ENCODE peak calls at places on chromosomes 5 and 9, in eight cellular contexts. One of them, this sample, is unnamed.

GRCh38 chr9:86637515-86637914 is 283.3 kb upstream of the TUT7 start:
- DNase-seq in type B pancreatic cell: peak
- DNase-seq in posterior vena cava: no peak
- DNase-seq in A549: no peak
- DNase-seq in GM12891: no peak
- DNase-seq in cardiac fibroblast: peak
- DNase-seq in SW480: no peak
- DNase-seq in D341Med: no peak
- DNase-seq in this sample: no peak

GRCh38 chr5:153959134-153959957 is 79.4 kb downstream of the FAM114A2 start:
- DNase-seq in type B pancreatic cell: no peak
- DNase-seq in posterior vena cava: no peak
- DNase-seq in A549: no peak
- DNase-seq in GM12891: no peak
- DNase-seq in cardiac fibroblast: peak
- DNase-seq in SW480: peak
- DNase-seq in D341Med: no peak
- DNase-seq in this sample: no peak

GRCh38 chr5:59002162-59002825 is 419.4 kb downstream of the RAB3C start:
- DNase-seq in type B pancreatic cell: no peak
- DNase-seq in posterior vena cava: no peak
- DNase-seq in A549: no peak
- DNase-seq in GM12891: no peak
- DNase-seq in cardiac fibroblast: no peak
- DNase-seq in SW480: no peak
- DNase-seq in D341Med: no peak
- DNase-seq in this sample: no peak

GRCh38 chr5:167652690-167653089 is 638.8 kb upstream of the WWC1 start:
- DNase-seq in type B pancreatic cell: no peak
- DNase-seq in posterior vena cava: no peak
- DNase-seq in A549: no peak
- DNase-seq in GM12891: no peak
- DNase-seq in cardiac fibroblast: no peak
- DNase-seq in SW480: no peak
- DNase-seq in D341Med: no peak
- DNase-seq in this sample: no peak

GRCh38 chr9:3200331-3200774 is 325.4 kb downstream of the RFX3 start:
- DNase-seq in type B pancreatic cell: no peak
- DNase-seq in posterior vena cava: no peak
- DNase-seq in A549: no peak
- DNase-seq in GM12891: no peak
- DNase-seq in cardiac fibroblast: no peak
- DNase-seq in SW480: no peak
- DNase-seq in D341Med: no peak
- DNase-seq in this sample: no peak

GRCh38 chr5:53073349-53073748 is 36.2 kb downstream of the MOCS2 start:
- DNase-seq in type B pancreatic cell: no peak
- DNase-seq in posterior vena cava: no peak
- DNase-seq in A549: no peak
- DNase-seq in GM12891: no peak
- DNase-seq in cardiac fibroblast: peak
- DNase-seq in SW480: no peak
- DNase-seq in D341Med: peak
- DNase-seq in this sample: no peak

GRCh38 chr5:83343345-83343744 is 128.2 kb upstream of the VCAN start:
- DNase-seq in type B pancreatic cell: no peak
- DNase-seq in posterior vena cava: no peak
- DNase-seq in A549: no peak
- DNase-seq in GM12891: no peak
- DNase-seq in cardiac fibroblast: no peak
- DNase-seq in SW480: no peak
- DNase-seq in D341Med: no peak
- DNase-seq in this sample: no peak

GRCh38 chr9:81814794-81815464 is 113.3 kb upstream of the SPATA31D4 start:
- DNase-seq in type B pancreatic cell: no peak
- DNase-seq in posterior vena cava: no peak
- DNase-seq in A549: no peak
- DNase-seq in GM12891: no peak
- DNase-seq in cardiac fibroblast: no peak
- DNase-seq in SW480: peak
- DNase-seq in D341Med: no peak
- DNase-seq in this sample: no peak

GRCh38 chr9:87518702-87519335 is 21.2 kb downstream of the DAPK1 start:
- DNase-seq in type B pancreatic cell: no peak
- DNase-seq in posterior vena cava: peak
- DNase-seq in A549: no peak
- DNase-seq in GM12891: no peak
- DNase-seq in cardiac fibroblast: peak
- DNase-seq in SW480: no peak
- DNase-seq in D341Med: no peak
- DNase-seq in this sample: no peak

GRCh38 chr9:93096131-93096802 is at the start of gene CARD19:
- DNase-seq in type B pancreatic cell: no peak
- DNase-seq in posterior vena cava: peak
- DNase-seq in A549: peak
- DNase-seq in GM12891: no peak
- DNase-seq in cardiac fibroblast: peak
- DNase-seq in SW480: peak
- DNase-seq in D341Med: peak
- DNase-seq in this sample: no peak

GRCh38 chr9:33136721-33137120 is 30.4 kb downstream of the B4GALT1 start:
- DNase-seq in type B pancreatic cell: no peak
- DNase-seq in posterior vena cava: peak
- DNase-seq in A549: no peak
- DNase-seq in GM12891: no peak
- DNase-seq in cardiac fibroblast: no peak
- DNase-seq in SW480: no peak
- DNase-seq in D341Med: no peak
- DNase-seq in this sample: peak

GRCh38 chr5:127856310-127856709 is 153.1 kb downstream of the CCDC192 start:
- DNase-seq in type B pancreatic cell: no peak
- DNase-seq in posterior vena cava: no peak
- DNase-seq in A549: no peak
- DNase-seq in GM12891: no peak
- DNase-seq in cardiac fibroblast: peak
- DNase-seq in SW480: no peak
- DNase-seq in D341Med: no peak
- DNase-seq in this sample: no peak

GRCh38 chr9:113463418-113464285 is at the start of gene RGS3:
- DNase-seq in type B pancreatic cell: peak
- DNase-seq in posterior vena cava: peak
- DNase-seq in A549: peak
- DNase-seq in GM12891: no peak
- DNase-seq in cardiac fibroblast: no peak
- DNase-seq in SW480: peak
- DNase-seq in D341Med: peak
- DNase-seq in this sample: peak

GRCh38 chr5:138927979-138928378 is 52.8 kb upstream of the LRRTM2 start:
- DNase-seq in type B pancreatic cell: no peak
- DNase-seq in posterior vena cava: no peak
- DNase-seq in A549: no peak
- DNase-seq in GM12891: no peak
- DNase-seq in cardiac fibroblast: peak
- DNase-seq in SW480: no peak
- DNase-seq in D341Med: no peak
- DNase-seq in this sample: peak

GRCh38 chr9:98584059-98584458 is 124.7 kb downstream of the GABBR2 start:
- DNase-seq in type B pancreatic cell: no peak
- DNase-seq in posterior vena cava: no peak
- DNase-seq in A549: no peak
- DNase-seq in GM12891: no peak
- DNase-seq in cardiac fibroblast: no peak
- DNase-seq in SW480: no peak
- DNase-seq in D341Med: no peak
- DNase-seq in this sample: no peak

GRCh38 chr5:53250151-53250550 is 140.6 kb upstream of the MOCS2 start:
- DNase-seq in type B pancreatic cell: no peak
- DNase-seq in posterior vena cava: no peak
- DNase-seq in A549: no peak
- DNase-seq in GM12891: no peak
- DNase-seq in cardiac fibroblast: no peak
- DNase-seq in SW480: no peak
- DNase-seq in D341Med: no peak
- DNase-seq in this sample: no peak

GRCh38 chr9:35681341-35682002 is 7.7 kb downstream of the CA9 start:
- DNase-seq in type B pancreatic cell: no peak
- DNase-seq in posterior vena cava: peak
- DNase-seq in A549: no peak
- DNase-seq in GM12891: no peak
- DNase-seq in cardiac fibroblast: peak
- DNase-seq in SW480: no peak
- DNase-seq in D341Med: no peak
- DNase-seq in this sample: no peak

GRCh38 chr5:107671742-107672211 is 1.0 kb upstream of the EFNA5 start:
- DNase-seq in type B pancreatic cell: no peak
- DNase-seq in posterior vena cava: peak
- DNase-seq in A549: peak
- DNase-seq in GM12891: peak
- DNase-seq in cardiac fibroblast: no peak
- DNase-seq in SW480: peak
- DNase-seq in D341Med: no peak
- DNase-seq in this sample: no peak

GRCh38 chr5:84249918-84250635 is 134.6 kb downstream of the EDIL3 start:
- DNase-seq in type B pancreatic cell: no peak
- DNase-seq in posterior vena cava: no peak
- DNase-seq in A549: no peak
- DNase-seq in GM12891: no peak
- DNase-seq in cardiac fibroblast: peak
- DNase-seq in SW480: peak
- DNase-seq in D341Med: peak
- DNase-seq in this sample: no peak

GRCh38 chr5:150516011-150516410 is 8.1 kb downstream of the NDST1 start:
- DNase-seq in type B pancreatic cell: no peak
- DNase-seq in posterior vena cava: no peak
- DNase-seq in A549: no peak
- DNase-seq in GM12891: no peak
- DNase-seq in cardiac fibroblast: peak
- DNase-seq in SW480: no peak
- DNase-seq in D341Med: peak
- DNase-seq in this sample: no peak

GRCh38 chr9:99199938-99200539 is 21.7 kb downstream of the ALG2 start:
- DNase-seq in type B pancreatic cell: no peak
- DNase-seq in posterior vena cava: no peak
- DNase-seq in A549: no peak
- DNase-seq in GM12891: no peak
- DNase-seq in cardiac fibroblast: no peak
- DNase-seq in SW480: no peak
- DNase-seq in D341Med: no peak
- DNase-seq in this sample: no peak

GRCh38 chr9:79639354-79639753 is 67.6 kb downstream of the TLE4 start:
- DNase-seq in type B pancreatic cell: no peak
- DNase-seq in posterior vena cava: no peak
- DNase-seq in A549: no peak
- DNase-seq in GM12891: no peak
- DNase-seq in cardiac fibroblast: no peak
- DNase-seq in SW480: no peak
- DNase-seq in D341Med: no peak
- DNase-seq in this sample: no peak

GRCh38 chr5:147101654-147102053 is 133.2 kb upstream of the STK32A start:
- DNase-seq in type B pancreatic cell: no peak
- DNase-seq in posterior vena cava: no peak
- DNase-seq in A549: no peak
- DNase-seq in GM12891: no peak
- DNase-seq in cardiac fibroblast: peak
- DNase-seq in SW480: no peak
- DNase-seq in D341Med: no peak
- DNase-seq in this sample: no peak

GRCh38 chr9:81455826-81456225 is 233.5 kb downstream of the TLE1 start:
- DNase-seq in type B pancreatic cell: no peak
- DNase-seq in posterior vena cava: no peak
- DNase-seq in A549: no peak
- DNase-seq in GM12891: no peak
- DNase-seq in cardiac fibroblast: no peak
- DNase-seq in SW480: no peak
- DNase-seq in D341Med: no peak
- DNase-seq in this sample: no peak

GRCh38 chr5:177133845-177134652 is 476 bp downstream of the NSD1 start:
- DNase-seq in type B pancreatic cell: peak
- DNase-seq in posterior vena cava: peak
- DNase-seq in A549: peak
- DNase-seq in GM12891: no peak
- DNase-seq in cardiac fibroblast: peak
- DNase-seq in SW480: peak
- DNase-seq in D341Med: peak
- DNase-seq in this sample: no peak

GRCh38 chr9:93965830-93966577 is 10.8 kb upstream of the BARX1 start:
- DNase-seq in type B pancreatic cell: no peak
- DNase-seq in posterior vena cava: peak
- DNase-seq in A549: no peak
- DNase-seq in GM12891: no peak
- DNase-seq in cardiac fibroblast: no peak
- DNase-seq in SW480: no peak
- DNase-seq in D341Med: no peak
- DNase-seq in this sample: peak

GRCh38 chr9:122777935-122778671 is 10.6 kb upstream of the OR5C1 start:
- DNase-seq in type B pancreatic cell: no peak
- DNase-seq in posterior vena cava: no peak
- DNase-seq in A549: no peak
- DNase-seq in GM12891: no peak
- DNase-seq in cardiac fibroblast: peak
- DNase-seq in SW480: peak
- DNase-seq in D341Med: no peak
- DNase-seq in this sample: no peak

GRCh38 chr5:142906863-142907671 is 136.9 kb downstream of the ARHGAP26 start:
- DNase-seq in type B pancreatic cell: no peak
- DNase-seq in posterior vena cava: no peak
- DNase-seq in A549: no peak
- DNase-seq in GM12891: no peak
- DNase-seq in cardiac fibroblast: peak
- DNase-seq in SW480: no peak
- DNase-seq in D341Med: no peak
- DNase-seq in this sample: no peak

GRCh38 chr9:115879451-115879850 is 274.1 kb upstream of the PAPPA start:
- DNase-seq in type B pancreatic cell: no peak
- DNase-seq in posterior vena cava: no peak
- DNase-seq in A549: no peak
- DNase-seq in GM12891: no peak
- DNase-seq in cardiac fibroblast: no peak
- DNase-seq in SW480: no peak
- DNase-seq in D341Med: no peak
- DNase-seq in this sample: no peak

GRCh38 chr5:59845733-59846132 is 47.8 kb downstream of the PDE4D start:
- DNase-seq in type B pancreatic cell: no peak
- DNase-seq in posterior vena cava: no peak
- DNase-seq in A549: no peak
- DNase-seq in GM12891: no peak
- DNase-seq in cardiac fibroblast: no peak
- DNase-seq in SW480: no peak
- DNase-seq in D341Med: no peak
- DNase-seq in this sample: no peak

GRCh38 chr5:128736567-128736966 is 198.5 kb upstream of the FBN2 start:
- DNase-seq in type B pancreatic cell: no peak
- DNase-seq in posterior vena cava: no peak
- DNase-seq in A549: no peak
- DNase-seq in GM12891: no peak
- DNase-seq in cardiac fibroblast: peak
- DNase-seq in SW480: peak
- DNase-seq in D341Med: no peak
- DNase-seq in this sample: no peak

This sample was measured in coronary artery.